ENCODE peak calls at places on chromosomes 7 and 10, in four cellular contexts. One of them, this sample, is unnamed.

GRCh38 chr7:91554893-91555292 is 290.7 kb downstream of the FZD1 start:
- DNase-seq in non-pigmented ciliary epithelial cell: no peak
- DNase-seq in anterior cingulate cortex: no peak
- DNase-seq in fibroblast of gingiva: no peak
- DNase-seq in this sample: no peak

GRCh38 chr7:16564909-16565426 is 38.3 kb downstream of the LRRC72 start:
- DNase-seq in fibroblast of gingiva: peak; percentile 34
- DNase-seq in anterior cingulate cortex: no peak
- DNase-seq in non-pigmented ciliary epithelial cell: peak; percentile 15
- DNase-seq in this sample: no peak

GRCh38 chr10:25297466-25297865 is 122.7 kb downstream of the GPR158 start:
- DNase-seq in non-pigmented ciliary epithelial cell: no peak
- DNase-seq in anterior cingulate cortex: no peak
- DNase-seq in fibroblast of gingiva: no peak
- DNase-seq in this sample: no peak

GRCh38 chr7:31263363-31263762 is 77.2 kb downstream of the NEUROD6 start:
- DNase-seq in non-pigmented ciliary epithelial cell: no peak
- DNase-seq in fibroblast of gingiva: no peak
- DNase-seq in anterior cingulate cortex: no peak
- DNase-seq in this sample: no peak

GRCh38 chr10:77207182-77208165 is 430.1 kb downstream of the KCNMA1 start:
- DNase-seq in anterior cingulate cortex: no peak
- DNase-seq in fibroblast of gingiva: no peak
- DNase-seq in non-pigmented ciliary epithelial cell: no peak
- DNase-seq in this sample: no peak

GRCh38 chr7:136931169-136931867 is 62.9 kb downstream of the CHRM2 start:
- DNase-seq in anterior cingulate cortex: no peak
- DNase-seq in non-pigmented ciliary epithelial cell: no peak
- DNase-seq in fibroblast of gingiva: no peak
- DNase-seq in this sample: no peak

GRCh38 chr10:75984067-75984466 is 552.6 kb downstream of the LRMDA start:
- DNase-seq in fibroblast of gingiva: no peak
- DNase-seq in anterior cingulate cortex: no peak
- DNase-seq in non-pigmented ciliary epithelial cell: no peak
- DNase-seq in this sample: no peak

GRCh38 chr10:124003070-124003419 is 90.4 kb downstream of the CHST15 start:
- DNase-seq in anterior cingulate cortex: no peak
- DNase-seq in fibroblast of gingiva: peak; percentile 13
- DNase-seq in non-pigmented ciliary epithelial cell: no peak
- DNase-seq in this sample: no peak

GRCh38 chr7:90551036-90551435 is 45.1 kb upstream of the CDK14 start:
- DNase-seq in fibroblast of gingiva: no peak
- DNase-seq in anterior cingulate cortex: no peak
- DNase-seq in non-pigmented ciliary epithelial cell: no peak
- DNase-seq in this sample: no peak

GRCh38 chr7:69630292-69630691 is 32.0 kb downstream of the AUTS2 start:
- DNase-seq in non-pigmented ciliary epithelial cell: peak; percentile 87
- DNase-seq in anterior cingulate cortex: no peak
- DNase-seq in fibroblast of gingiva: peak; percentile 64
- DNase-seq in this sample: no peak

GRCh38 chr10:133162910-133163856 is 3.2 kb downstream of the KNDC1 start:
- DNase-seq in non-pigmented ciliary epithelial cell: no peak
- DNase-seq in anterior cingulate cortex: peak; percentile 41
- DNase-seq in fibroblast of gingiva: no peak
- DNase-seq in this sample: no peak

GRCh38 chr10:34194259-34194658 is 620.8 kb downstream of the PARD3 start:
- DNase-seq in fibroblast of gingiva: peak; percentile 86
- DNase-seq in anterior cingulate cortex: no peak
- DNase-seq in non-pigmented ciliary epithelial cell: peak; percentile 23
- DNase-seq in this sample: no peak

GRCh38 chr10:55630491-55631056 is 730.5 kb downstream of the ZWINT start:
- DNase-seq in fibroblast of gingiva: no peak
- DNase-seq in anterior cingulate cortex: peak; percentile 21
- DNase-seq in non-pigmented ciliary epithelial cell: no peak
- DNase-seq in this sample: no peak

GRCh38 chr7:20514364-20514763 is 101.1 kb upstream of the ABCB5 start:
- DNase-seq in anterior cingulate cortex: peak; percentile 5
- DNase-seq in fibroblast of gingiva: no peak
- DNase-seq in non-pigmented ciliary epithelial cell: peak; percentile 62
- DNase-seq in this sample: no peak

GRCh38 chr10:25398680-25399079 is 223.9 kb downstream of the GPR158 start:
- DNase-seq in fibroblast of gingiva: no peak
- DNase-seq in anterior cingulate cortex: no peak
- DNase-seq in non-pigmented ciliary epithelial cell: no peak
- DNase-seq in this sample: no peak

GRCh38 chr7:27242580-27243339 is at the start of gene EVX1:
- DNase-seq in non-pigmented ciliary epithelial cell: no peak
- DNase-seq in fibroblast of gingiva: no peak
- DNase-seq in anterior cingulate cortex: no peak
- DNase-seq in this sample: no peak

GRCh38 chr10:13016413-13016812 is 14.9 kb upstream of the CCDC3 start:
- DNase-seq in fibroblast of gingiva: no peak
- DNase-seq in anterior cingulate cortex: no peak
- DNase-seq in non-pigmented ciliary epithelial cell: peak; percentile 4
- DNase-seq in this sample: no peak

GRCh38 chr10:2351566-2351965 is 614.2 kb upstream of the ADARB2 start:
- DNase-seq in anterior cingulate cortex: no peak
- DNase-seq in non-pigmented ciliary epithelial cell: no peak
- DNase-seq in fibroblast of gingiva: no peak
- DNase-seq in this sample: no peak

GRCh38 chr10:44724415-44725174 is 186.5 kb upstream of the TMEM72 start:
- DNase-seq in anterior cingulate cortex: no peak
- DNase-seq in fibroblast of gingiva: peak; percentile 30
- DNase-seq in non-pigmented ciliary epithelial cell: peak; percentile 72
- DNase-seq in this sample: no peak

GRCh38 chr10:28305551-28305950 is 2.7 kb upstream of the MPP7 start:
- DNase-seq in non-pigmented ciliary epithelial cell: no peak
- DNase-seq in anterior cingulate cortex: no peak
- DNase-seq in fibroblast of gingiva: no peak
- DNase-seq in this sample: no peak

GRCh38 chr7:147547252-147547897 is 1043.2 kb upstream of the C7orf33 start:
- DNase-seq in fibroblast of gingiva: no peak
- DNase-seq in anterior cingulate cortex: no peak
- DNase-seq in non-pigmented ciliary epithelial cell: no peak
- DNase-seq in this sample: peak; percentile 33

GRCh38 chr7:95246935-95247370 is 77.4 kb downstream of the PON1 start:
- DNase-seq in non-pigmented ciliary epithelial cell: peak; percentile 45
- DNase-seq in fibroblast of gingiva: peak; percentile 66
- DNase-seq in anterior cingulate cortex: peak; percentile 55
- DNase-seq in this sample: no peak

GRCh38 chr7:142795339-142795863 is 24.6 kb downstream of the PRSS2 start:
- DNase-seq in anterior cingulate cortex: no peak
- DNase-seq in fibroblast of gingiva: no peak
- DNase-seq in non-pigmented ciliary epithelial cell: no peak
- DNase-seq in this sample: no peak

GRCh38 chr7:134024729-134025128 is 102.4 kb upstream of the LRGUK start:
- DNase-seq in non-pigmented ciliary epithelial cell: no peak
- DNase-seq in fibroblast of gingiva: no peak
- DNase-seq in anterior cingulate cortex: no peak
- DNase-seq in this sample: no peak

GRCh38 chr7:108170251-108170650 is 40.1 kb upstream of the LAMB4 start:
- DNase-seq in non-pigmented ciliary epithelial cell: no peak
- DNase-seq in fibroblast of gingiva: no peak
- DNase-seq in anterior cingulate cortex: no peak
- DNase-seq in this sample: no peak

GRCh38 chr7:26078437-26079362 is 73.3 kb upstream of the NFE2L3 start:
- DNase-seq in fibroblast of gingiva: no peak
- DNase-seq in non-pigmented ciliary epithelial cell: no peak
- DNase-seq in anterior cingulate cortex: peak; percentile 24
- DNase-seq in this sample: peak; percentile 66

GRCh38 chr7:116828281-116828680 is 34.1 kb upstream of the CAPZA2 start:
- DNase-seq in fibroblast of gingiva: no peak
- DNase-seq in non-pigmented ciliary epithelial cell: no peak
- DNase-seq in anterior cingulate cortex: no peak
- DNase-seq in this sample: no peak

GRCh38 chr7:131629203-131629871 is 72.9 kb upstream of the PODXL start:
- DNase-seq in anterior cingulate cortex: no peak
- DNase-seq in non-pigmented ciliary epithelial cell: peak; percentile 23
- DNase-seq in fibroblast of gingiva: no peak
- DNase-seq in this sample: peak; percentile 61

GRCh38 chr7:36278069-36278766 is 111.4 kb upstream of the ANLN start:
- DNase-seq in anterior cingulate cortex: no peak
- DNase-seq in fibroblast of gingiva: no peak
- DNase-seq in non-pigmented ciliary epithelial cell: no peak
- DNase-seq in this sample: no peak

GRCh38 chr10:75083972-75084833 is 27.3 kb upstream of the SAMD8 start:
- DNase-seq in non-pigmented ciliary epithelial cell: no peak
- DNase-seq in fibroblast of gingiva: peak; percentile 68
- DNase-seq in anterior cingulate cortex: no peak
- DNase-seq in this sample: no peak

GRCh38 chr7:3156508-3156907 is 112.8 kb upstream of the CARD11 start:
- DNase-seq in anterior cingulate cortex: no peak
- DNase-seq in non-pigmented ciliary epithelial cell: no peak
- DNase-seq in fibroblast of gingiva: no peak
- DNase-seq in this sample: peak; percentile 22

GRCh38 chr10:103433858-103434257 is 18.3 kb downstream of the CALHM2 start:
- DNase-seq in non-pigmented ciliary epithelial cell: no peak
- DNase-seq in fibroblast of gingiva: peak; percentile 28
- DNase-seq in anterior cingulate cortex: no peak
- DNase-seq in this sample: peak; percentile 77

GRCh38 chr10:100650693-100651092 is 94.7 kb upstream of the PAX2 start:
- DNase-seq in non-pigmented ciliary epithelial cell: no peak
- DNase-seq in fibroblast of gingiva: no peak
- DNase-seq in anterior cingulate cortex: no peak
- DNase-seq in this sample: no peak

GRCh38 chr10:18367840-18368239 is 227.6 kb downstream of the CACNB2 start:
- DNase-seq in anterior cingulate cortex: no peak
- DNase-seq in fibroblast of gingiva: no peak
- DNase-seq in non-pigmented ciliary epithelial cell: no peak
- DNase-seq in this sample: no peak

GRCh38 chr7:121633186-121633585 is 237.1 kb upstream of the FAM3C start:
- DNase-seq in fibroblast of gingiva: no peak
- DNase-seq in non-pigmented ciliary epithelial cell: no peak
- DNase-seq in anterior cingulate cortex: no peak
- DNase-seq in this sample: no peak

GRCh38 chr7:159008055-159008405 is 136.6 kb downstream of the VIPR2 start:
- DNase-seq in fibroblast of gingiva: no peak
- DNase-seq in anterior cingulate cortex: no peak
- DNase-seq in non-pigmented ciliary epithelial cell: no peak
- DNase-seq in this sample: no peak

GRCh38 chr7:101636822-101637623 is 7.9 kb upstream of the MYL10 start:
- DNase-seq in anterior cingulate cortex: no peak
- DNase-seq in non-pigmented ciliary epithelial cell: no peak
- DNase-seq in fibroblast of gingiva: no peak
- DNase-seq in this sample: no peak

This sample was measured in left lung.